ENCODE peak calls at places on chromosome 12, in ten cellular contexts. O is cardiac fibroblast, Q is left ventricle myocardium inferior, X is WERI-Rb-1, W is fibroblast of mammary gland, T is colonic mucosa, C is WTC11, P is Calu3, V is A549, Z is HFF-Myc. B is an unnamed sample.

GRCh38 chr12:124241776-124242528 is 52.9 kb upstream of the RFLNA start:
- DNase-seq in T (no peak), C (no peak), O (no peak), Q (no peak), W (no peak), X (no peak), Z (no peak), P (no peak), V (no peak), B (no peak)

GRCh38 chr12:99278899-99279298 is 368.7 kb upstream of the GARIN6 start:
- DNase-seq in O (no peak), X (no peak), P (no peak), V (no peak), W (no peak), T (no peak), Q (no peak), Z (no peak), C (no peak), B (no peak)

GRCh38 chr12:41907036-41907435 is 237.6 kb downstream of the GXYLT1 start:
- DNase-seq in Z (no peak), X (peak; percentile 77), V (no peak), T (no peak), W (no peak), Q (no peak), C (peak; percentile 16), P (no peak), O (no peak), B (no peak)

GRCh38 chr12:124744659-124745467 is 118.8 kb downstream of the SCARB1 start:
- DNase-seq in W (no peak), C (peak; percentile 59), Z (no peak), P (peak; percentile 51), O (peak; percentile 40), X (peak; percentile 55), V (peak; percentile 85), Q (no peak), T (peak; percentile 36), B (no peak)

GRCh38 chr12:86600664-86601231 is 344.6 kb upstream of the MGAT4C start:
- DNase-seq in V (no peak), P (no peak), C (no peak), W (no peak), X (no peak), Q (no peak), Z (no peak), T (no peak), O (no peak), B (no peak)

GRCh38 chr12:130606245-130606644 is 109.9 kb downstream of the RIMBP2 start:
- DNase-seq in T (no peak), W (no peak), C (no peak), X (no peak), P (no peak), Z (no peak), O (no peak), Q (no peak), V (no peak), B (no peak)

GRCh38 chr12:91804533-91804932 is 341.1 kb downstream of the BTG1 start:
- DNase-seq in T (no peak), C (no peak), P (peak; percentile 30), V (no peak), Z (no peak), X (no peak), O (peak; percentile 16), Q (no peak), W (peak; percentile 12), B (no peak)

GRCh38 chr12:22477894-22478287 is 66.5 kb downstream of the C2CD5 start:
- DNase-seq in V (no peak), Z (no peak), O (peak; percentile 82), T (no peak), C (no peak), P (no peak), Q (no peak), W (no peak), X (no peak), B (no peak)

GRCh38 chr12:93698307-93699092 is 21.3 kb downstream of the CRADD start:
- DNase-seq in Q (no peak), C (no peak), V (no peak), T (no peak), Z (no peak), P (no peak), W (no peak), X (no peak), O (peak; percentile 49), B (no peak)

GRCh38 chr12:90015228-90015627 is 306.6 kb upstream of the ATP2B1 start:
- DNase-seq in Z (no peak), T (no peak), X (no peak), Q (no peak), W (peak; percentile 39), V (no peak), P (no peak), O (peak; percentile 61), C (no peak), B (no peak)

GRCh38 chr12:97650242-97650641 is 187.6 kb downstream of the RMST start:
- DNase-seq in O (no peak), T (no peak), Z (no peak), X (no peak), Q (no peak), W (peak; percentile 24), P (no peak), V (no peak), C (no peak), B (no peak)

GRCh38 chr12:111645433-111645832 is 40.3 kb downstream of the BRAP start:
- DNase-seq in V (peak; percentile 12), Z (no peak), Q (no peak), P (peak; percentile 49), O (peak; percentile 50), W (no peak), T (no peak), X (no peak), C (no peak), B (no peak)

GRCh38 chr12:57112492-57113294 is 1.5 kb upstream of the STAT6 start:
- DNase-seq in Z (no peak), Q (no peak), P (no peak), X (peak; percentile 91), T (peak; percentile 18), V (no peak), W (no peak), O (no peak), C (no peak), B (no peak)
- TF ChIP-seq CTCF in Z (peak; percentile 76), Q (peak; percentile 86), P (peak; percentile 84), X (peak; percentile 82), T (peak; percentile 76), V (peak; percentile 95), W (no peak), O (no peak), C (no peak), B (peak; percentile 65)

DNA sequence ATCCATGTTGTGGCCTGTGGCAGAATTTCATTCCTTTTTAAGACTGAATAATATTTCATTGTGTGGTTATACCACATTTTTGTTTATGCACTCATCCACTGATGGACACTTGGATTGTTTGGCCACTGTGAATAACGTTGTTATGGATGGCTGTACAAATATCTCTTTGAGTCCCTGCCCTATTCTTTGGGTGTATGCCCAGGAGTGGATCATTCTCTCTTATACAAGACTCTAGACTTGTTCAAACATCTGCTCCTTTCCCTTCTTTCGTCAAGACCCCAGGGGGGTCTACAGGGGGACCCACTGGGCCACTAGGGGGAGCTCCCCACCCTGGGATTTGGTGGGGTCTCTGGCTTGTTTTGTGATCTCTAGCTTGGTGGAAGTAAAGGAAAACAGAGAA is 77.4 kb downstream of the FBXL14 start:
- DNase-seq in T (no peak), P (no peak), Z (no peak), X (peak; percentile 39), Q (no peak), O (peak; percentile 95), V (peak; percentile 53), C (peak; percentile 85), W (peak; percentile 96), B (no peak)
- TF ChIP-seq CTCF in T (peak; percentile 32), P (no peak), Z (peak; percentile 54), X (peak; percentile 65), Q (peak; percentile 47), O (peak; percentile 45), V (peak; percentile 33), C (peak; percentile 88), W (peak; percentile 55), B (no peak)

GRCh38 chr12:52259850-52260249 is 14.6 kb upstream of the KRT86 start:
- DNase-seq in Z (no peak), P (no peak), O (no peak), C (no peak), T (no peak), W (no peak), X (no peak), V (no peak), Q (no peak), B (no peak)
- TF ChIP-seq CTCF in Z (no peak), P (no peak), O (no peak), C (no peak), T (no peak), W (no peak), X (no peak), V (no peak), Q (no peak), B (no peak)

GRCh38 chr12:15892645-15893259 is 10.6 kb downstream of the STRAP start:
- DNase-seq in V (no peak), P (no peak), T (no peak), X (no peak), Q (no peak), O (no peak), W (no peak), Z (no peak), C (no peak), B (no peak)
- TF ChIP-seq CTCF in V (no peak), P (no peak), T (no peak), X (no peak), Q (no peak), O (no peak), W (no peak), Z (no peak), C (no peak), B (no peak)

GRCh38 chr12:9260931-9261330 is 52.7 kb upstream of the PZP start:
- DNase-seq in X (no peak), C (no peak), Q (no peak), V (no peak), O (no peak), W (no peak), Z (no peak), P (no peak), T (no peak), B (no peak)

GRCh38 chr12:9256341-9256740 is 48.1 kb upstream of the PZP start:
- DNase-seq in P (no peak), T (no peak), O (no peak), X (no peak), W (no peak), Q (no peak), C (no peak), Z (no peak), V (no peak), B (no peak)

GRCh38 chr12:9256758-9257405 is 48.7 kb upstream of the PZP start:
- DNase-seq in V (no peak), Q (no peak), O (no peak), C (no peak), P (no peak), Z (no peak), T (no peak), X (no peak), W (no peak), B (no peak)

GRCh38 chr12:9255837-9256236 is 47.6 kb upstream of the PZP start:
- DNase-seq in C (no peak), O (no peak), T (no peak), V (no peak), P (no peak), Q (no peak), X (no peak), Z (no peak), W (no peak), B (no peak)

DNA sequence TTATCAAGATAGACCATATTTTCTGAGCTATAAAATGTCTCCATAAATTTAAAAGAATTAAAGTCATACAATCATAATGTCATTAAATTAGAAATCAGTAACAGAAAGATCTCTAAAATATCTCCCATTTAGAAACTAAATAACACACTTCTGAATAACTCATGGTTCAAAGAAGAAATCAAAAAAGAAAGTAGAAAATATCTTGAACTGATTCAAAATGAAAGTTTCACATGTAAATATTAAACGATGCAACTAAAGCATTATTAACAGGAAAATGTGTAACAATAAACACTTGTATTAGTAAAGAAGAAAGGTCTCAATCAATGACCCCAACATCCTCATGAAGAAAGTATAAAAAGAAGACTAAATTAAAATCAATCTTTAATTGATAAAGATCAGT is 50.5 kb upstream of the PZP start:
- DNase-seq in T (no peak), X (no peak), W (no peak), Q (no peak), Z (no peak), C (no peak), P (no peak), O (no peak), V (no peak), B (no peak)
- TF ChIP-seq CTCF in T (no peak), X (no peak), W (no peak), Q (no peak), Z (no peak), C (no peak), P (no peak), O (no peak), V (no peak), B (no peak)

B was measured in body of pancreas.